ENCODE peak calls at places on chromosomes 12 and 14, in ten cellular contexts. One of them, this sample, is unnamed.

GRCh38 chr12:79063258-79063657 is 198.7 kb downstream of the SYT1 start:
- DNase-seq in NCI-H146: no peak
- DNase-seq in activated CD4-positive, alpha-beta T cell treated with anti-CD3 and anti-CD28 coated beads, Interleukin-2, amount 50 U/mL, for 4 hours: no peak
- DNase-seq in GM04503: no peak
- DNase-seq in ELR: peak; percentile 6
- DNase-seq in B cell: no peak
- DNase-seq in sigmoid colon: no peak
- DNase-seq in naive thymus-derived CD8-positive, alpha-beta T cell: no peak
- DNase-seq in ascending aorta: no peak
- DNase-seq in astrocyte of the spinal cord: peak; percentile 31
- DNase-seq in this sample: no peak

GRCh38 chr12:106137456-106138278 is 1.1 kb downstream of the NUAK1 start:
- DNase-seq in NCI-H146: no peak
- DNase-seq in activated CD4-positive, alpha-beta T cell treated with anti-CD3 and anti-CD28 coated beads, Interleukin-2, amount 50 U/mL, for 4 hours: no peak
- DNase-seq in GM04503: no peak
- DNase-seq in ELR: peak; percentile 45
- DNase-seq in B cell: no peak
- DNase-seq in sigmoid colon: no peak
- DNase-seq in naive thymus-derived CD8-positive, alpha-beta T cell: no peak
- DNase-seq in ascending aorta: no peak
- DNase-seq in astrocyte of the spinal cord: no peak
- DNase-seq in this sample: no peak

GRCh38 chr14:25090716-25091454 is 40.9 kb upstream of the STXBP6 start:
- DNase-seq in NCI-H146: no peak
- DNase-seq in activated CD4-positive, alpha-beta T cell treated with anti-CD3 and anti-CD28 coated beads, Interleukin-2, amount 50 U/mL, for 4 hours: no peak
- DNase-seq in GM04503: no peak
- DNase-seq in ELR: peak; percentile 44
- DNase-seq in B cell: no peak
- DNase-seq in sigmoid colon: no peak
- DNase-seq in naive thymus-derived CD8-positive, alpha-beta T cell: no peak
- DNase-seq in ascending aorta: no peak
- DNase-seq in astrocyte of the spinal cord: peak; percentile 41
- DNase-seq in this sample: no peak

GRCh38 chr14:69711471-69712216 is 55.3 kb upstream of the SRSF5 start:
- DNase-seq in NCI-H146: no peak
- DNase-seq in activated CD4-positive, alpha-beta T cell treated with anti-CD3 and anti-CD28 coated beads, Interleukin-2, amount 50 U/mL, for 4 hours: no peak
- DNase-seq in GM04503: no peak
- DNase-seq in ELR: no peak
- DNase-seq in B cell: no peak
- DNase-seq in sigmoid colon: peak; percentile 74
- DNase-seq in naive thymus-derived CD8-positive, alpha-beta T cell: no peak
- DNase-seq in ascending aorta: no peak
- DNase-seq in astrocyte of the spinal cord: no peak
- DNase-seq in this sample: no peak

GRCh38 chr14:39246618-39247017 is 12.9 kb downstream of the MIA2 start:
- DNase-seq in NCI-H146: no peak
- DNase-seq in activated CD4-positive, alpha-beta T cell treated with anti-CD3 and anti-CD28 coated beads, Interleukin-2, amount 50 U/mL, for 4 hours: no peak
- DNase-seq in GM04503: no peak
- DNase-seq in ELR: peak; percentile 26
- DNase-seq in B cell: no peak
- DNase-seq in sigmoid colon: no peak
- DNase-seq in naive thymus-derived CD8-positive, alpha-beta T cell: no peak
- DNase-seq in ascending aorta: no peak
- DNase-seq in astrocyte of the spinal cord: no peak
- DNase-seq in this sample: no peak

GRCh38 chr14:37088816-37089215 is 83.6 kb downstream of the SLC25A21 start:
- DNase-seq in NCI-H146: no peak
- DNase-seq in activated CD4-positive, alpha-beta T cell treated with anti-CD3 and anti-CD28 coated beads, Interleukin-2, amount 50 U/mL, for 4 hours: no peak
- DNase-seq in GM04503: no peak
- DNase-seq in ELR: no peak
- DNase-seq in B cell: no peak
- DNase-seq in sigmoid colon: no peak
- DNase-seq in naive thymus-derived CD8-positive, alpha-beta T cell: no peak
- DNase-seq in ascending aorta: no peak
- DNase-seq in astrocyte of the spinal cord: no peak
- DNase-seq in this sample: no peak

GRCh38 chr12:98149270-98149669 is 366.1 kb upstream of the TMPO start:
- DNase-seq in NCI-H146: no peak
- DNase-seq in activated CD4-positive, alpha-beta T cell treated with anti-CD3 and anti-CD28 coated beads, Interleukin-2, amount 50 U/mL, for 4 hours: no peak
- DNase-seq in GM04503: no peak
- DNase-seq in ELR: no peak
- DNase-seq in B cell: no peak
- DNase-seq in sigmoid colon: no peak
- DNase-seq in naive thymus-derived CD8-positive, alpha-beta T cell: no peak
- DNase-seq in ascending aorta: no peak
- DNase-seq in astrocyte of the spinal cord: no peak
- DNase-seq in this sample: no peak

GRCh38 chr12:69196302-69197288 is 42.8 kb upstream of the CPSF6 start:
- DNase-seq in NCI-H146: no peak
- DNase-seq in activated CD4-positive, alpha-beta T cell treated with anti-CD3 and anti-CD28 coated beads, Interleukin-2, amount 50 U/mL, for 4 hours: no peak
- DNase-seq in GM04503: no peak
- DNase-seq in ELR: peak; percentile 15
- DNase-seq in B cell: no peak
- DNase-seq in sigmoid colon: no peak
- DNase-seq in naive thymus-derived CD8-positive, alpha-beta T cell: no peak
- DNase-seq in ascending aorta: no peak
- DNase-seq in astrocyte of the spinal cord: no peak
- DNase-seq in this sample: no peak

GRCh38 chr12:95202691-95203476 is 14.4 kb downstream of the FGD6 start:
- DNase-seq in NCI-H146: no peak
- DNase-seq in activated CD4-positive, alpha-beta T cell treated with anti-CD3 and anti-CD28 coated beads, Interleukin-2, amount 50 U/mL, for 4 hours: no peak
- DNase-seq in GM04503: no peak
- DNase-seq in ELR: peak; percentile 31
- DNase-seq in B cell: no peak
- DNase-seq in sigmoid colon: no peak
- DNase-seq in naive thymus-derived CD8-positive, alpha-beta T cell: no peak
- DNase-seq in ascending aorta: no peak
- DNase-seq in astrocyte of the spinal cord: peak; percentile 26
- DNase-seq in this sample: no peak

GRCh38 chr12:113327000-113327399 is 7.9 kb downstream of the SLC8B1 start:
- DNase-seq in NCI-H146: no peak
- DNase-seq in activated CD4-positive, alpha-beta T cell treated with anti-CD3 and anti-CD28 coated beads, Interleukin-2, amount 50 U/mL, for 4 hours: no peak
- DNase-seq in GM04503: no peak
- DNase-seq in ELR: no peak
- DNase-seq in B cell: no peak
- DNase-seq in sigmoid colon: no peak
- DNase-seq in naive thymus-derived CD8-positive, alpha-beta T cell: no peak
- DNase-seq in ascending aorta: no peak
- DNase-seq in astrocyte of the spinal cord: no peak
- DNase-seq in this sample: no peak

GRCh38 chr14:77186911-77187648 is 5.5 kb downstream of the TMEM63C start:
- DNase-seq in NCI-H146: no peak
- DNase-seq in activated CD4-positive, alpha-beta T cell treated with anti-CD3 and anti-CD28 coated beads, Interleukin-2, amount 50 U/mL, for 4 hours: no peak
- DNase-seq in GM04503: peak; percentile 9
- DNase-seq in ELR: peak; percentile 25
- DNase-seq in B cell: no peak
- DNase-seq in sigmoid colon: peak; percentile 50
- DNase-seq in naive thymus-derived CD8-positive, alpha-beta T cell: no peak
- DNase-seq in ascending aorta: no peak
- DNase-seq in astrocyte of the spinal cord: peak; percentile 43
- DNase-seq in this sample: peak; percentile 70

GRCh38 chr12:120376416-120376815 is 7.5 kb upstream of the MSI1 start:
- DNase-seq in NCI-H146: no peak
- DNase-seq in activated CD4-positive, alpha-beta T cell treated with anti-CD3 and anti-CD28 coated beads, Interleukin-2, amount 50 U/mL, for 4 hours: no peak
- DNase-seq in GM04503: no peak
- DNase-seq in ELR: peak; percentile 24
- DNase-seq in B cell: no peak
- DNase-seq in sigmoid colon: no peak
- DNase-seq in naive thymus-derived CD8-positive, alpha-beta T cell: no peak
- DNase-seq in ascending aorta: no peak
- DNase-seq in astrocyte of the spinal cord: no peak
- DNase-seq in this sample: no peak

GRCh38 chr12:39622306-39622705 is 2.7 kb upstream of the ABCD2 start:
- DNase-seq in NCI-H146: no peak
- DNase-seq in activated CD4-positive, alpha-beta T cell treated with anti-CD3 and anti-CD28 coated beads, Interleukin-2, amount 50 U/mL, for 4 hours: no peak
- DNase-seq in GM04503: no peak
- DNase-seq in ELR: no peak
- DNase-seq in B cell: no peak
- DNase-seq in sigmoid colon: no peak
- DNase-seq in naive thymus-derived CD8-positive, alpha-beta T cell: no peak
- DNase-seq in ascending aorta: no peak
- DNase-seq in astrocyte of the spinal cord: no peak
- DNase-seq in this sample: no peak

GRCh38 chr12:124927325-124928094 is 13.1 kb upstream of the UBC start:
- DNase-seq in NCI-H146: no peak
- DNase-seq in activated CD4-positive, alpha-beta T cell treated with anti-CD3 and anti-CD28 coated beads, Interleukin-2, amount 50 U/mL, for 4 hours: peak; percentile 91
- DNase-seq in GM04503: peak; percentile 37
- DNase-seq in ELR: peak; percentile 90
- DNase-seq in B cell: peak; percentile 93
- DNase-seq in sigmoid colon: peak; percentile 96
- DNase-seq in naive thymus-derived CD8-positive, alpha-beta T cell: peak; percentile 94
- DNase-seq in ascending aorta: peak; percentile 74
- DNase-seq in astrocyte of the spinal cord: peak; percentile 88
- DNase-seq in this sample: no peak

GRCh38 chr14:102629700-102630365 is 37.4 kb downstream of the RCOR1 start:
- DNase-seq in NCI-H146: no peak
- DNase-seq in activated CD4-positive, alpha-beta T cell treated with anti-CD3 and anti-CD28 coated beads, Interleukin-2, amount 50 U/mL, for 4 hours: no peak
- DNase-seq in GM04503: no peak
- DNase-seq in ELR: no peak
- DNase-seq in B cell: no peak
- DNase-seq in sigmoid colon: no peak
- DNase-seq in naive thymus-derived CD8-positive, alpha-beta T cell: no peak
- DNase-seq in ascending aorta: no peak
- DNase-seq in astrocyte of the spinal cord: no peak
- DNase-seq in this sample: no peak

GRCh38 chr12:117188961-117189724 is 1.1 kb downstream of the FBXO21 start:
- DNase-seq in NCI-H146: no peak
- DNase-seq in activated CD4-positive, alpha-beta T cell treated with anti-CD3 and anti-CD28 coated beads, Interleukin-2, amount 50 U/mL, for 4 hours: no peak
- DNase-seq in GM04503: no peak
- DNase-seq in ELR: peak; percentile 46
- DNase-seq in B cell: no peak
- DNase-seq in sigmoid colon: no peak
- DNase-seq in naive thymus-derived CD8-positive, alpha-beta T cell: no peak
- DNase-seq in ascending aorta: no peak
- DNase-seq in astrocyte of the spinal cord: peak; percentile 53
- DNase-seq in this sample: peak; percentile 57

GRCh38 chr12:128726866-128727265 is 96.9 kb downstream of the SLC15A4 start:
- DNase-seq in NCI-H146: peak; percentile 78
- DNase-seq in activated CD4-positive, alpha-beta T cell treated with anti-CD3 and anti-CD28 coated beads, Interleukin-2, amount 50 U/mL, for 4 hours: no peak
- DNase-seq in GM04503: no peak
- DNase-seq in ELR: no peak
- DNase-seq in B cell: no peak
- DNase-seq in sigmoid colon: no peak
- DNase-seq in naive thymus-derived CD8-positive, alpha-beta T cell: no peak
- DNase-seq in ascending aorta: no peak
- DNase-seq in astrocyte of the spinal cord: no peak
- DNase-seq in this sample: no peak

GRCh38 chr14:20612403-20612802 is 21.2 kb upstream of the RNASE12 start:
- DNase-seq in NCI-H146: no peak
- DNase-seq in activated CD4-positive, alpha-beta T cell treated with anti-CD3 and anti-CD28 coated beads, Interleukin-2, amount 50 U/mL, for 4 hours: no peak
- DNase-seq in GM04503: no peak
- DNase-seq in ELR: no peak
- DNase-seq in B cell: peak; percentile 61
- DNase-seq in sigmoid colon: no peak
- DNase-seq in naive thymus-derived CD8-positive, alpha-beta T cell: no peak
- DNase-seq in ascending aorta: no peak
- DNase-seq in astrocyte of the spinal cord: no peak
- DNase-seq in this sample: no peak

GRCh38 chr12:71792599-71792998 is 37.9 kb downstream of the RAB21 start:
- DNase-seq in NCI-H146: no peak
- DNase-seq in activated CD4-positive, alpha-beta T cell treated with anti-CD3 and anti-CD28 coated beads, Interleukin-2, amount 50 U/mL, for 4 hours: no peak
- DNase-seq in GM04503: no peak
- DNase-seq in ELR: no peak
- DNase-seq in B cell: no peak
- DNase-seq in sigmoid colon: no peak
- DNase-seq in naive thymus-derived CD8-positive, alpha-beta T cell: no peak
- DNase-seq in ascending aorta: no peak
- DNase-seq in astrocyte of the spinal cord: no peak
- DNase-seq in this sample: no peak

GRCh38 chr12:89779090-89779489 is 70.5 kb upstream of the ATP2B1 start:
- DNase-seq in NCI-H146: no peak
- DNase-seq in activated CD4-positive, alpha-beta T cell treated with anti-CD3 and anti-CD28 coated beads, Interleukin-2, amount 50 U/mL, for 4 hours: no peak
- DNase-seq in GM04503: no peak
- DNase-seq in ELR: no peak
- DNase-seq in B cell: no peak
- DNase-seq in sigmoid colon: no peak
- DNase-seq in naive thymus-derived CD8-positive, alpha-beta T cell: no peak
- DNase-seq in ascending aorta: no peak
- DNase-seq in astrocyte of the spinal cord: no peak
- DNase-seq in this sample: no peak

GRCh38 chr12:112463478-112463877 is 44.7 kb downstream of the PTPN11 start:
- DNase-seq in NCI-H146: no peak
- DNase-seq in activated CD4-positive, alpha-beta T cell treated with anti-CD3 and anti-CD28 coated beads, Interleukin-2, amount 50 U/mL, for 4 hours: no peak
- DNase-seq in GM04503: no peak
- DNase-seq in ELR: no peak
- DNase-seq in B cell: no peak
- DNase-seq in sigmoid colon: no peak
- DNase-seq in naive thymus-derived CD8-positive, alpha-beta T cell: no peak
- DNase-seq in ascending aorta: no peak
- DNase-seq in astrocyte of the spinal cord: no peak
- DNase-seq in this sample: no peak

GRCh38 chr12:9750276-9751203 is 10.2 kb downstream of the CD69 start:
- DNase-seq in NCI-H146: peak; percentile 76
- DNase-seq in activated CD4-positive, alpha-beta T cell treated with anti-CD3 and anti-CD28 coated beads, Interleukin-2, amount 50 U/mL, for 4 hours: peak; percentile 65
- DNase-seq in GM04503: peak; percentile 15
- DNase-seq in ELR: peak; percentile 87
- DNase-seq in B cell: peak; percentile 63
- DNase-seq in sigmoid colon: peak; percentile 69
- DNase-seq in naive thymus-derived CD8-positive, alpha-beta T cell: peak; percentile 73
- DNase-seq in ascending aorta: no peak
- DNase-seq in astrocyte of the spinal cord: peak; percentile 74
- DNase-seq in this sample: no peak

GRCh38 chr14:64951724-64952123 is 9.2 kb upstream of the GPX2 start:
- DNase-seq in NCI-H146: no peak
- DNase-seq in activated CD4-positive, alpha-beta T cell treated with anti-CD3 and anti-CD28 coated beads, Interleukin-2, amount 50 U/mL, for 4 hours: no peak
- DNase-seq in GM04503: no peak
- DNase-seq in ELR: no peak
- DNase-seq in B cell: no peak
- DNase-seq in sigmoid colon: peak; percentile 12
- DNase-seq in naive thymus-derived CD8-positive, alpha-beta T cell: no peak
- DNase-seq in ascending aorta: no peak
- DNase-seq in astrocyte of the spinal cord: no peak
- DNase-seq in this sample: no peak

GRCh38 chr12:52506858-52507715 is 13.1 kb downstream of the KRT5 start:
- DNase-seq in NCI-H146: peak; percentile 59
- DNase-seq in activated CD4-positive, alpha-beta T cell treated with anti-CD3 and anti-CD28 coated beads, Interleukin-2, amount 50 U/mL, for 4 hours: no peak
- DNase-seq in GM04503: no peak
- DNase-seq in ELR: peak; percentile 68
- DNase-seq in B cell: no peak
- DNase-seq in sigmoid colon: no peak
- DNase-seq in naive thymus-derived CD8-positive, alpha-beta T cell: no peak
- DNase-seq in ascending aorta: no peak
- DNase-seq in astrocyte of the spinal cord: peak; percentile 79
- DNase-seq in this sample: no peak

GRCh38 chr12:48602192-48602989 is 32.5 kb upstream of the LALBA start:
- DNase-seq in NCI-H146: no peak
- DNase-seq in activated CD4-positive, alpha-beta T cell treated with anti-CD3 and anti-CD28 coated beads, Interleukin-2, amount 50 U/mL, for 4 hours: no peak
- DNase-seq in GM04503: no peak
- DNase-seq in ELR: no peak
- DNase-seq in B cell: no peak
- DNase-seq in sigmoid colon: no peak
- DNase-seq in naive thymus-derived CD8-positive, alpha-beta T cell: no peak
- DNase-seq in ascending aorta: no peak
- DNase-seq in astrocyte of the spinal cord: no peak
- DNase-seq in this sample: no peak

GRCh38 chr12:131511391-131511802 is 199.5 kb upstream of the SFSWAP start:
- DNase-seq in NCI-H146: no peak
- DNase-seq in activated CD4-positive, alpha-beta T cell treated with anti-CD3 and anti-CD28 coated beads, Interleukin-2, amount 50 U/mL, for 4 hours: peak; percentile 50
- DNase-seq in GM04503: no peak
- DNase-seq in ELR: peak; percentile 22
- DNase-seq in B cell: peak; percentile 70
- DNase-seq in sigmoid colon: no peak
- DNase-seq in naive thymus-derived CD8-positive, alpha-beta T cell: peak; percentile 74
- DNase-seq in ascending aorta: no peak
- DNase-seq in astrocyte of the spinal cord: no peak
- DNase-seq in this sample: no peak

This sample was measured in chondrocyte.